ENCODE peak calls at places on chromosomes 11 and 22, in eight cellular contexts. B is upper lobe of right lung, T is left ventricle myocardium inferior, R is ovary, W is psoas muscle, O is mammary epithelial cell, K is HCT116, G is IMR-90. V is an unnamed sample.

GRCh38 chr11:4074266-4074665 is 20.3 kb upstream of the RRM1 start:
- DNase-seq in W (no peak), K (no peak), O (peak; percentile 23), R (no peak), G (no peak), T (no peak), B (peak; percentile 60), V (no peak)

GRCh38 chr11:636511-637332 is at the start of gene DRD4:
- DNase-seq in G (peak; percentile 37), R (no peak), O (no peak), T (no peak), B (no peak), K (no peak), W (no peak), V (peak; percentile 71)

GRCh38 chr11:118157186-118157895 is 4.7 kb upstream of the SCN4B start:
- DNase-seq in R (no peak), O (no peak), K (no peak), G (no peak), T (no peak), B (no peak), W (no peak), V (no peak)

GRCh38 chr11:2221591-2221990 is 48.8 kb downstream of the ASCL2 start:
- DNase-seq in O (no peak), G (no peak), B (no peak), W (no peak), R (no peak), T (no peak), K (no peak), V (no peak)

GRCh38 chr22:26983311-26983710 is 325.9 kb downstream of the MIAT start:
- DNase-seq in B (no peak), G (no peak), O (peak; percentile 11), R (no peak), K (no peak), T (no peak), W (no peak), V (no peak)

GRCh38 chr11:109696191-109696897 is 274.4 kb downstream of the C11orf87 start:
- DNase-seq in G (peak; percentile 10), T (no peak), R (no peak), K (peak; percentile 31), W (no peak), B (no peak), O (peak; percentile 100), V (no peak)

GRCh38 chr11:31636983-31637382 is 127.4 kb downstream of the ELP4 start:
- DNase-seq in W (no peak), B (no peak), T (no peak), O (no peak), K (no peak), R (no peak), G (no peak), V (no peak)

GRCh38 chr11:65594991-65595920 is at the start of gene KCNK7:
- DNase-seq in T (no peak), W (no peak), R (no peak), O (no peak), K (no peak), B (no peak), G (no peak), V (peak; percentile 79)

GRCh38 chr11:77198440-77198849 is 70.4 kb downstream of the MYO7A start:
- DNase-seq in G (peak; percentile 10), W (no peak), R (peak; percentile 3), K (peak; percentile 48), B (peak; percentile 53), T (no peak), O (no peak), V (peak; percentile 54)

GRCh38 chr11:113618360-113618759 is 87.7 kb downstream of the TMPRSS5 start:
- DNase-seq in T (no peak), B (no peak), R (no peak), W (no peak), O (peak; percentile 82), K (no peak), G (peak; percentile 10), V (no peak)

DNA sequence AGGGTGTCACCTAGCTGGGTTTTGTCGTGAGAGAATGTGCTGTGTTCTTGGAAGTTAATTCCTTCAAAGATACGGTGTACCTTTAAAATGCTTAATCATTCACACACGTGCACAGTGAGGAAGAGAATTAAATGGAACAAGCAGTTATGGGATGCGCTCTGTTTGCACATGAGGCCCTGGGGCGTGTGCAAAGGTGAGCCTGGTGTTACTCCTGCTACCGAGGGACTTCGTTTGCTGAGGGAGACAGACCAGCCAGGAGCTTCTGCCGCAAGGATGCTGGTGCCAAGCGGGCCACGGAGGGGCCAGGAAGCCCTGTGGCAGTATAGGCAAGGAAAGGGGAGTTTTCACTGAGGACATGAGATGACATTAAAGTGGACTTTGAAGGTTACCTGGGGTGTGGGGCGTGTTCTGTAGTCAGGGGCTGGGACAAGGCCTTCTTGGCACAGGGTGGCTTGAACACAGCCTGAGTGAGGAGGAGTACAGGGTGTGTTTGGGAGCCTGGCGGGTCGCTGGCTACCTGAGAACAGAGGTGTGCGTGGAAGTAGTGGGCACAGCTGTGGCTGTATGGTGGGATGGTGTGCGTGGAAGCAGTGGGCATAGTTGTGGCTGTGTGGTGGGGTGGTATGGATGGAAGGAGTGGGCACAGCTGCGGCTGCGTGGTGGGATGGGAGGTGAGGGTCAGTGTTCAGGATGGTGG is 13.5 kb downstream of the TBC1D22A start:
- DNase-seq in K (no peak), R (no peak), W (no peak), B (no peak), G (no peak), O (no peak), T (no peak), V (peak; percentile 64)
- H3K27ac ChIP-seq in K (no peak overlapping the region), R (no peak overlapping the region), W (no peak overlapping the region), B (no peak overlapping the region), G (no peak overlapping the region), O (no peak overlapping the region), T (peak overlapping the region; percentile 80), V (no peak overlapping the region)

GRCh38 chr11:68297494-68297811 is 14.9 kb upstream of the LRP5 start:
- DNase-seq in O (no peak), T (no peak), R (no peak), G (no peak), W (no peak), K (no peak), B (no peak), V (no peak)

GRCh38 chr11:68297812-68298658 is 14.4 kb upstream of the LRP5 start:
- DNase-seq in T (peak; percentile 79), R (peak; percentile 67), O (peak; percentile 58), G (peak; percentile 48), K (peak; percentile 52), B (peak; percentile 90), W (peak; percentile 83), V (peak; percentile 87)

GRCh38 chr11:68302256-68303054 is 9.9 kb upstream of the LRP5 start:
- DNase-seq in K (peak; percentile 39), O (peak; percentile 87), R (no peak), W (no peak), T (no peak), B (no peak), G (peak; percentile 50), V (no peak)

GRCh38 chr11:68298659-68299516 is 13.5 kb upstream of the LRP5 start:
- DNase-seq in T (peak; percentile 22), W (no peak), O (no peak), K (no peak), R (no peak), B (no peak), G (no peak), V (no peak)

GRCh38 chr11:68300076-68300830 is 12.1 kb upstream of the LRP5 start:
- DNase-seq in O (no peak), R (no peak), K (no peak), W (no peak), G (no peak), T (no peak), B (no peak), V (no peak)
- TF ChIP-seq CTCF in O (no peak), R (no peak), K (peak; percentile 14), W (no peak), G (no peak), T (no peak), B (no peak), V (no peak)

DNA sequence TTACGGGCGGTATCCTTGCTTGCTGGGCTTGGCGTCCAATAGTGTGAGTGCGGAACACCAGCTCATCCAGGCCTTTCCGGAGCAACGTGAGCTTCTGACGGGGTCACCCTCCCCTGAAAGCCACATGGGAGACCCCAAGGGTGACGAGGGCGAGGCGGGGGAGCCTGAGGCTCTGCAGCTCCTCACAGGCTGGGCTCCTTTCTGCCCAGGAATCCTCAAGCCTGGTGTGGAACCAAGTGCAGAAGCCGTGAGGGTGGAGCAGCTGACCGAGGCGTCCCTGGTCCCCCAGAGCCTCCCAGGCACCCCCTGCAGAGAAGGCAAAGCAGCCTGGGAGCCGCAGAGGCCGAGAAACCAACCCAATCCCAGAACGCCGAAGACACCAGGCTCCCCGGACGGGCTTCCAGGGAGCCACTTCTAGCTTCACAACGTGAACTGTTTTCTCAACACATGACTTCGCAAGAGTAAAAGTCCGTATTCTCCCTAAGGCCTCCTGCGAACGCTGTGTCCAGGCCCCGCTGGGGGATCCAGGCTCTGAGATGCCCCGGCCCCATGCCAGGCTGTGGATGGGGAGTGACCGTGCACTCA is 530.3 kb downstream of the BRD1 start:
- DNase-seq in T (no peak), B (peak; percentile 48), K (no peak), G (no peak), O (no peak), W (no peak), R (no peak), V (no peak)
- H3K9me3 ChIP-seq in T (peaks cover 29% of the 10 kb centered on the region), B (no peaks in the 10 kb centered on the region), K (peaks cover 4% of the 10 kb centered on the region), G (peaks cover 73% of the 10 kb centered on the region), O (peaks cover 59% of the 10 kb centered on the region), W (no peaks in the 10 kb centered on the region), R (no peaks in the 10 kb centered on the region), V (peaks cover 3% of the 10 kb centered on the region)

DNA sequence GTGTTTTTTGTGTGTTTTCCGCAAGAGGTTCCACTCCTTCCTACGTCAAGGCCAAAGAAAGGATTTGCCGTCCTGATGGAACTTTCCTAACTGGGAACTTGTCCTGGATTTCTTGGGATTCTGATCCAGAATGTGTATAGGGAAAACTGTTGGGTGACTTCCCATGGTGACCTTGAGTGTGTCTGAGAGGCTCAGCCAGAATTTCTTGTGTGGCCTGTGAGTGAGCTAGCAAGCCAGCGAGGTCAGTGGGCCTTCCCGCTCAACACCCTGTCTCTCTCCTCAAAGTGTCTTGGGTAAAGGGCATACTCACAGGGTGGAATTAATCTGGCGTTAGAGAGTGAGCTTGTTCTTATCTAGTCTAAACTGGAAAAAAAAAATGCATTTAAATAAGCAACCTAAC is 20.3 kb downstream of the ZNRF3 start:
- DNase-seq in T (no peak), O (no peak), B (no peak), W (no peak), K (no peak), G (no peak), R (peak; percentile 64), V (no peak)
- H3K27ac ChIP-seq in T (peak overlapping the region; percentile 69), O (peak overlapping the region; percentile 42), B (peak overlapping the region; percentile 20), W (peak overlapping the region; percentile 26), K (peak overlapping the region; percentile 54), G (peak overlapping the region; percentile 48), R (peak overlapping the region; percentile 25), V (peak overlapping the region; percentile 88)

DNA sequence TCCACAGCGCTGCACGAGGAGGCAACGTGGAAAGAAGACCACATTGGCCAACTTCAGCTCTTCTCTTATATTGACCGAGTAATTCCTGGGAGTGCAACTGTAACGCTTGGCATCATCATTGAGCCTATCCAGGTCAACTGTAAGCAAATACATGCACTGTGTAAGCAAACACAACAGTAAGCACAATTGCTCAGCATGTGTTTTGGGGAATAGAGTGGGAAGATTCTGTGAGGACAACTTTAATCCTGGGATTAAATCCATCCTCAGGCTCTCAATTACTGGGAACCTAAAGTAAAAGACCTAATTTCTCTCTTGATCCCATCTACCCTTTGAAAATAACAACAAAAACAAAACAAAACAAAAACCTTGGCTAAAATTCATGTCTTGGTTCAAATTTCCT is 109.5 kb upstream of the DDI1 start:
- DNase-seq in R (no peak), G (no peak), W (no peak), B (no peak), O (no peak), T (no peak), K (no peak), V (no peak)
- TF ChIP-seq CTCF in R (no peak), G (no peak), W (no peak), B (no peak), O (no peak), T (no peak), K (no peak), V (no peak)

GRCh38 chr22:49063040-49063329 is 764.7 kb downstream of the BRD1 start:
- DNase-seq in W (no peak), K (no peak), O (no peak), B (peak; percentile 37), R (no peak), T (no peak), G (no peak), V (no peak)
- H3K9me3 ChIP-seq in W (no peaks in the 10 kb centered on the region), K (no peaks in the 10 kb centered on the region), O (peaks cover 41% of the 10 kb centered on the region), B (no peaks in the 10 kb centered on the region), R (no peaks in the 10 kb centered on the region), T (no peaks in the 10 kb centered on the region), G (peaks cover 25% of the 10 kb centered on the region), V (no peaks in the 10 kb centered on the region)